ENCODE peak calls at places on chromosomes 6 and 20, in four cellular contexts. N is psoas muscle, W is astrocyte of the spinal cord, Y is PC-9. I is an unnamed sample.

GRCh38 chr6:90818163-90818562 is 231.3 kb upstream of the MAP3K7 start:
- DNase-seq in N (no peak), W (no peak), Y (no peak), I (no peak)

GRCh38 chr20:1811621-1812498 is 83.3 kb upstream of the SIRPA start:
- DNase-seq in N (no peak), Y (peak; percentile 42), W (no peak), I (no peak)

GRCh38 chr6:11710221-11710836 is 68.3 kb downstream of the ADTRP start:
- DNase-seq in N (no peak), Y (no peak), W (no peak), I (no peak)

GRCh38 chr20:63007472-63007721 is 633 bp upstream of the BHLHE23 start:
- DNase-seq in N (no peak), Y (no peak), W (no peak), I (no peak)

GRCh38 chr6:34934516-34934915 is 45.5 kb downstream of the ANKS1A start:
- DNase-seq in W (peak; percentile 49), Y (no peak), N (peak; percentile 77), I (peak; percentile 91)

GRCh38 chr6:4635666-4636065 is 140.5 kb upstream of the CDYL start:
- DNase-seq in W (no peak), N (no peak), Y (no peak), I (no peak)

GRCh38 chr6:167758309-167759023 is 68.2 kb upstream of the AFDN start:
- DNase-seq in Y (no peak), N (no peak), W (no peak), I (no peak)

GRCh38 chr6:133040025-133040838 is 200.9 kb upstream of the EYA4 start:
- DNase-seq in N (no peak), Y (no peak), W (peak; percentile 34), I (no peak)

GRCh38 chr6:163331245-163331644 is 83.3 kb upstream of the QKI start:
- DNase-seq in W (no peak), N (peak; percentile 28), Y (no peak), I (no peak)

GRCh38 chr6:6452002-6452401 is 131.5 kb upstream of the F13A1 start:
- DNase-seq in N (no peak), Y (no peak), W (no peak), I (no peak)
- H3K4me3 ChIP-seq in N (no peak overlapping the region), Y (no peak overlapping the region), W (no peak overlapping the region), I (no peak overlapping the region)

GRCh38 chr6:22732186-22732970 is 163.0 kb downstream of the HDGFL1 start:
- DNase-seq in Y (no peak), N (no peak), W (peak; percentile 30), I (no peak)

GRCh38 chr6:22737331-22737730 is 168.0 kb downstream of the HDGFL1 start:
- DNase-seq in Y (no peak), W (peak; percentile 52), N (no peak), I (peak; percentile 70)
- TF ChIP-seq CTCF in Y (peak; percentile 36), W (peak; percentile 61), N (peak; percentile 69), I (peak; percentile 38)

GRCh38 chr6:10410214-10410873 is 4.5 kb downstream of the TFAP2A start:
- DNase-seq in N (no peak), W (no peak), Y (no peak), I (no peak)
- H3K4me3 ChIP-seq in N (peak overlapping the region; percentile 76), W (no peak overlapping the region), Y (peak overlapping the region; percentile 88), I (no peak overlapping the region)

GRCh38 chr6:1334725-1335124 is 22.8 kb downstream of the FOXQ1 start:
- DNase-seq in Y (no peak), W (no peak), N (no peak), I (no peak)

GRCh38 chr6:1335367-1336037 is 23.6 kb downstream of the FOXQ1 start:
- DNase-seq in W (peak; percentile 78), N (peak; percentile 58), Y (peak; percentile 97), I (no peak)

GRCh38 chr6:1337791-1338190 is 25.9 kb downstream of the FOXQ1 start:
- DNase-seq in Y (peak; percentile 79), N (no peak), W (no peak), I (no peak)

DNA sequence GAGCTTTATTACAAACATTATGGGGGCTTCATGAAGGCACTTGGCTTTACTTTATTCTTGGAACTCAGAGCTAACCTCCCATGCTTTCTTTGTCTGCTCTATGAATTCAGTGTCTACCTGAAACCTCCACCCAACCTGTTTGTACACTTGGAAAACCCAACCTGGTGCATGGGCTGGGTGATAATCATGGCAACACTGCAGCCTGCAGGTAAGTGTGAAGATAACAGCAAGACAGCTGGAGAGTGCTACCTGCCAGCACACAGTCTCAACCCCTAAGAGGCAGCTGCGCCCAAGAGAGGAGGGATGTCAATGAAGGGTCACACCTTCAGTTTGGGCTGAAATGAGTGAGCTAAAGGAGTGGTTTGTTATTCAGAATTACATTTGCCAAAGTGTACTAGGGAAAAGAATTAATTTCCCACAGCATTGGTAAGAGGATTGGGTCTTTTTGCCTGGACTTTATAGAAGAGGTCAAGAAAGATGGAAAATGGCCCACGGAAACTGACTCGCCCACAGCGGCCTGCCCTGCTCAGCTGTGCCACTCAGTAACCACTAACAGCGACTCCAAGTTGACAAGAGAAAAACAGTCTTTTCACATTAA is 24.4 kb downstream of the FOXQ1 start:
- DNase-seq in N (no peak), W (no peak), Y (peak; percentile 82), I (no peak)
- TF ChIP-seq CTCF in N (no peak), W (peak; percentile 33), Y (peak; percentile 75), I (no peak)

DNA sequence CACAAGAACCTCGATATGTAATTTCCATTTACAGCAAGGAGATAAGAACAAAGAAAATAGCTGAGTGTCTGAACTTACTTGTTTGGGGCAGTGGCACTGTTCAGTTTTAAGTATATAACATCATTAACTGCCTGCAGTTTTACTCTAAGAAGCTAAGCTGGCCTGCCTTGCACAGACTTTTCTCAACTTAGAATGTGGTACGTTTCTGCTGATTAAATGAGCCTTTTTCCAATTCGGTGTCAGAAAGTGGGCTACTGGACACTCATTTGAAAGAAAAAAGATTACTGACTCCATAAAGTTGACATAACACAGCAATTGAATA is 2.1 kb downstream of the ZMYND8 start:
- DNase-seq in W (no peak), Y (no peak), N (no peak), I (no peak)
- H3K4me3 ChIP-seq in W (peak overlapping the region; percentile 19), Y (peak overlapping the region; percentile 60), N (peak overlapping the region; percentile 61), I (no peak overlapping the region)

DNA sequence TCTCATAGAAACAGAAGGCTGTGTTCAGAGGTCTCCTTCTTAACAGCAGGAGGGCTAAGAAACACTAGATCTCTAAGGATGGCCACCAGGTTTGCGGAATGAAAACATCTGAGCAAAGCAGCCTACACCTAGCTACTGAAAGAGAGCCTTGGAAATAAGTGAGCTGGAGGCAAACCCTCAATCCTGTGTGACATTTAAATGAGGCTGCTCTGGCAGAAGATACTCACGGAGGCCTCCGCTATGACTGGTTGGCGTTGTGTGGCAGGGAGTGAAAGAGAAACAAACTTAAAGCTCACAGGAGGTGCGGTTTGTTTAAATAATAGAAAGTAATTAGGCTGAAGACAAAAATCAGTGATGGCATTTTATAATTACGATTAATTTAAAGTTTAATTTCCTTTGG is 162.0 kb upstream of the RNF217 start:
- DNase-seq in N (no peak), Y (no peak), W (no peak), I (no peak)
- TF ChIP-seq CTCF in N (no peak), Y (no peak), W (no peak), I (no peak)

GRCh38 chr6:147156218-147156617 is 48.0 kb upstream of the STXBP5 start:
- DNase-seq in Y (no peak), W (no peak), N (no peak), I (no peak)

GRCh38 chr6:147158881-147159280 is 45.3 kb upstream of the STXBP5 start:
- DNase-seq in Y (no peak), N (no peak), W (no peak), I (no peak)

GRCh38 chr6:147154454-147154853 is 49.8 kb upstream of the STXBP5 start:
- DNase-seq in W (peak; percentile 72), N (no peak), Y (peak; percentile 84), I (no peak)

GRCh38 chr6:147157930-147158329 is 46.3 kb upstream of the STXBP5 start:
- DNase-seq in W (no peak), N (no peak), Y (no peak), I (no peak)

DNA sequence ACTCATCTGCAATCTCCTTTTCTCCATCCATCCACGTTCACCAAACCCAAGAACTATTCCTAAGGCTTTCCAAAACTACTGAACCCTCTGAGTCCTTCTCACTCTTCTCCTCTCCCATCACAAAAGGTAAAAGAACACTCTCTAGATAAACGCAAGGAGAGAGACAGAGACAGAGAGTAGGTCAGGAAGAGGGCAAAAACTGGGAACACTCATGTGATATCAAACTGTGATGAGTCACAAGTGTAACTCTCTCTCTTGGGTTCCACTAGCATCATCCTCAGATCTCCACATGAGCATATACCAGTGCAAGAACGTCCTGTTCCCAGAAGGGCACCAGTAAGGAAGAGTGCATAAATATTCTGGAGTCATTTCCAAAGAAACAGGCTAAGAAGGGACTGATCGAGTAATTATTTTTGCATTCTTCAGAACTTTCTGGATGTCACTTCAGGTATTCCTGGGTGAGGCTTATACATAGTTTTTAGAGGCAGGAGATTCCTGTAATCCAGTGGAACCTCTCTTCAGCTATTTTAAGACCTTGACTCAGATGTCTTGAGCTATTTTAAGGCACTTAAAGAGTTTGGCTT is 47.3 kb upstream of the STXBP5 start:
- DNase-seq in W (peak; percentile 87), Y (no peak), N (no peak), I (no peak)
- H3K4me3 ChIP-seq in W (no peak overlapping the region), Y (no peak overlapping the region), N (no peak overlapping the region), I (no peak overlapping the region)

GRCh38 chr6:109236140-109237081 is 141.1 kb downstream of the CEP57L1 start:
- DNase-seq in N (no peak), W (no peak), Y (no peak), I (no peak)
- TF ChIP-seq CTCF in N (no peak), W (no peak), Y (no peak), I (no peak)

DNA sequence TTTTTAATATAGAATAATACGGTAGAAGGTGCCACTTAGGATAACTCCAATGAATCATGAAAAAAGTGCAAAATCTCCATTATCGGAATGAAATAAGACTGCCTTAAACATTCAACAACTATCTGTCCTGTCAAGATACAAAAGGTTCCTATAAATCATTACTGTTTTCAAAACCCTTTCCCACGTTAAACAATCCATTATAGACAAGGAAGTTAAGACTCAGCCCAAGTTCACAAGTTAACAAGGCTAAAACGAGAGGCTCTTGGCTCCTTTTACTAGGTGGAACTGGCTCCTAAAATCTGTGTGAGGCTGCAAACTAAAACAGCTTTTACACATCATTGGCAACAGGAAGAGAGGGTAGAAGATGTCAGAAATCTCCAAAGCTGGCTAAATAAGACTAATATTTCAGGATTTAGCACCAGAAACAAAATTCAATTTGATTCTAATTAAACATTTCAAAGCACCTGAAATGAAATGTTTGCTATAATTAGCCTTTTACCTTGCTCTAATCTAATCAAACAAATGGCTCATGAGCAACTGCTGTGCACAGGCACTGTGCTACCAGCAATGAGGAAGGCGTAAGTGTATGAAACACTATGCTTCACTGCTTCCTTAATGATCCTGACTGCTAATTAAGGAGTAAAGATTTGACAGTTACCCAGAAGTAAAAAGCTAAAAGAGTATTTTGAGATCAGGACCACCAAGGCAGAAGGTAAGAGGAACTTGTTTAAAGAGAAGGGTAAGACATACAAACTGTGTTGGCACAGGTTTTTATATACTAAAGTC is 109.7 kb downstream of the DST start:
- DNase-seq in W (no peak), N (no peak), Y (no peak), I (no peak)
- H3K4me3 ChIP-seq in W (no peak overlapping the region), N (no peak overlapping the region), Y (no peak overlapping the region), I (no peak overlapping the region)

GRCh38 chr6:52024451-52025068 is 62.9 kb downstream of the PKHD1 start:
- DNase-seq in N (no peak), W (no peak), Y (no peak), I (no peak)

GRCh38 chr6:52019092-52019491 is 68.3 kb downstream of the PKHD1 start:
- DNase-seq in W (no peak), N (no peak), Y (no peak), I (no peak)

GRCh38 chr6:52022675-52023074 is 64.7 kb downstream of the PKHD1 start:
- DNase-seq in N (no peak), W (no peak), Y (no peak), I (no peak)

GRCh38 chr6:52019851-52020250 is 67.6 kb downstream of the PKHD1 start:
- DNase-seq in Y (no peak), W (no peak), N (no peak), I (no peak)

GRCh38 chr6:52020961-52021570 is 66.3 kb downstream of the PKHD1 start:
- DNase-seq in N (no peak), Y (no peak), W (peak; percentile 27), I (no peak)
- TF ChIP-seq CTCF in N (peak; percentile 84), Y (peak; percentile 91), W (peak; percentile 53), I (peak; percentile 62)